ENCODE peak calls at places on chromosomes 6 and 20, in five cellular contexts. One of them, this sample, is unnamed.
A peak's percentile ranks its signal among the peaks of the same experiment; 100 is the strongest.

GRCh38 chr6:19822134-19822533 is 15.0 kb upstream of the ID4 start:
- DNase-seq in heart left ventricle: no peak
- DNase-seq in A549: no peak
- DNase-seq in SK-N-SH: no peak
- DNase-seq in HFF-Myc: no peak
- DNase-seq in this sample: no peak

GRCh38 chr20:44700306-44700705 is 14.9 kb upstream of the CCN5 start:
- DNase-seq in HFF-Myc: no peak
- DNase-seq in A549: no peak
- DNase-seq in SK-N-SH: no peak
- DNase-seq in heart left ventricle: peak; percentile 34
- DNase-seq in this sample: no peak

GRCh38 chr20:13333036-13333435 is 112.0 kb downstream of the ISM1 start:
- DNase-seq in heart left ventricle: no peak
- DNase-seq in SK-N-SH: no peak
- DNase-seq in HFF-Myc: no peak
- DNase-seq in A549: no peak
- DNase-seq in this sample: no peak

GRCh38 chr20:6402026-6402425 is 279.2 kb upstream of the FERMT1 start:
- DNase-seq in heart left ventricle: no peak
- DNase-seq in A549: no peak
- DNase-seq in HFF-Myc: peak; percentile 80
- DNase-seq in SK-N-SH: no peak
- DNase-seq in this sample: no peak

GRCh38 chr6:169990095-169991030 is 238.9 kb downstream of the ERMARD start:
- DNase-seq in heart left ventricle: peak; percentile 70
- DNase-seq in HFF-Myc: no peak
- DNase-seq in SK-N-SH: no peak
- DNase-seq in A549: no peak
- DNase-seq in this sample: no peak

GRCh38 chr6:26045046-26045938 is 41.9 kb upstream of the HFE start:
- DNase-seq in HFF-Myc: peak; percentile 97
- DNase-seq in A549: peak; percentile 55
- DNase-seq in SK-N-SH: peak; percentile 77
- DNase-seq in heart left ventricle: peak; percentile 66
- DNase-seq in this sample: no peak

GRCh38 chr6:143328885-143329284 is 121.6 kb downstream of the ADAT2 start:
- DNase-seq in heart left ventricle: no peak
- DNase-seq in HFF-Myc: no peak
- DNase-seq in A549: no peak
- DNase-seq in SK-N-SH: no peak
- DNase-seq in this sample: no peak

GRCh38 chr20:49956689-49957443 is 20.7 kb downstream of the RNF114 start:
- DNase-seq in SK-N-SH: no peak
- DNase-seq in HFF-Myc: no peak
- DNase-seq in heart left ventricle: peak; percentile 73
- DNase-seq in A549: no peak
- DNase-seq in this sample: no peak

GRCh38 chr6:71457883-71458282 is 169.3 kb downstream of the OGFRL1 start:
- DNase-seq in HFF-Myc: no peak
- DNase-seq in heart left ventricle: no peak
- DNase-seq in A549: no peak
- DNase-seq in SK-N-SH: no peak
- DNase-seq in this sample: no peak

GRCh38 chr20:684676-685319 is 9.2 kb upstream of the SCRT2 start:
- DNase-seq in SK-N-SH: no peak
- DNase-seq in heart left ventricle: no peak
- DNase-seq in A549: no peak
- DNase-seq in HFF-Myc: no peak
- DNase-seq in this sample: no peak

GRCh38 chr6:75280131-75280855 is 4.3 kb downstream of the TMEM30A start:
- DNase-seq in HFF-Myc: no peak
- DNase-seq in A549: no peak
- DNase-seq in SK-N-SH: no peak
- DNase-seq in heart left ventricle: no peak
- DNase-seq in this sample: no peak

GRCh38 chr6:150025201-150025917 is at the start of gene RAET1L:
- DNase-seq in A549: peak; percentile 50
- DNase-seq in SK-N-SH: no peak
- DNase-seq in heart left ventricle: no peak
- DNase-seq in HFF-Myc: peak; percentile 32
- DNase-seq in this sample: no peak

GRCh38 chr6:81293896-81294295 is 458.6 kb downstream of the TENT5A start:
- DNase-seq in A549: no peak
- DNase-seq in HFF-Myc: no peak
- DNase-seq in heart left ventricle: no peak
- DNase-seq in SK-N-SH: no peak
- DNase-seq in this sample: no peak

GRCh38 chr20:546353-546752 is 2.8 kb upstream of the CSNK2A1 start:
- DNase-seq in SK-N-SH: no peak
- DNase-seq in HFF-Myc: no peak
- DNase-seq in A549: no peak
- DNase-seq in heart left ventricle: no peak
- DNase-seq in this sample: no peak

GRCh38 chr20:61162506-61162905 is 89.6 kb upstream of the CDH4 start:
- DNase-seq in A549: no peak
- DNase-seq in SK-N-SH: no peak
- DNase-seq in heart left ventricle: no peak
- DNase-seq in HFF-Myc: no peak
- DNase-seq in this sample: no peak

GRCh38 chr20:61163027-61163426 is 89.0 kb upstream of the CDH4 start:
- DNase-seq in heart left ventricle: no peak
- DNase-seq in HFF-Myc: no peak
- DNase-seq in SK-N-SH: no peak
- DNase-seq in A549: no peak
- DNase-seq in this sample: no peak

GRCh38 chr20:61159940-61160688 is 91.9 kb upstream of the CDH4 start:
- DNase-seq in SK-N-SH: no peak
- DNase-seq in A549: no peak
- DNase-seq in HFF-Myc: no peak
- DNase-seq in heart left ventricle: no peak
- DNase-seq in this sample: no peak

GRCh38 chr20:61157301-61157700 is 94.8 kb upstream of the CDH4 start:
- DNase-seq in heart left ventricle: no peak
- DNase-seq in HFF-Myc: no peak
- DNase-seq in A549: no peak
- DNase-seq in SK-N-SH: no peak
- DNase-seq in this sample: no peak

GRCh38 chr20:61161649-61162210 is 90.3 kb upstream of the CDH4 start:
- DNase-seq in SK-N-SH: no peak
- DNase-seq in HFF-Myc: no peak
- DNase-seq in heart left ventricle: no peak
- DNase-seq in A549: no peak
- DNase-seq in this sample: no peak
- TF ChIP-seq CTCF in SK-N-SH: no peak
- TF ChIP-seq CTCF in HFF-Myc: no peak
- TF ChIP-seq CTCF in heart left ventricle: no peak
- TF ChIP-seq CTCF in A549: peak; percentile 25
- TF ChIP-seq CTCF in this sample: peak; percentile 14

DNA sequence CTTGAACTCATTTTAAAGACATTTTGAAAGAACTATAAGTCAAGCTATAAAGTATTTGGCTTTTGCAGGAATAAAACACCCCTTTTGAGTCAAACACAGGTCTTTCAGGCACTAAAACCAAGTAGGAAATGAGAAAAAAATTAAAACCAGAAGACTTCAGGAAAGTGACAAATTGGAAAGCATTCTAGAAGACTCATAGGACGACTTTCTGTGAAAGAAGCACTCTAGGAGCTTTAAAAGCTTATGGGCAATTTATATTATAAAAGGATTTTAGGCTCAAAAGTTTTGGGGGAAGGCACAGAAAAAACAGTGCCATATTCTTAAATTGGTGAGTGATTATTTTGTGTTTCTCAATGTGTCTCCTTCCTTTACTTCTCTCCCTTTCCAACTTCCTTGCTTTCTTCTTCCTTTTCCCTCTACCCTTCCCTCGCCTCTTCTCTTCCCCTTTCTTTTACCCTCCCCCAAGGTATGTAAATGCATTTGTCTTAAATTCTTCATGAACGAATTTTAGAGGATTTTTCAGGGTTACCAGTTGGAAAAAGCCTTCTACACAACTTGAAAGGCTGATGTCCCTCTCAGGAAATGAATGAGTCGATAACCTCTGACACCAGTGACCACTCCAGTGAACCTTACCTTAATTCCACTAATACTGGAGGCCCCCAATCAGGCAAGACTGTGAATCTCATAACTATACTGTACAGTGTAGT is 2.7 kb upstream of the LIN28B start:
- DNase-seq in heart left ventricle: no peak
- DNase-seq in A549: no peak
- DNase-seq in HFF-Myc: no peak
- DNase-seq in SK-N-SH: no peak
- DNase-seq in this sample: no peak
- H3K4me3 ChIP-seq in heart left ventricle: no peak overlapping the region
- H3K4me3 ChIP-seq in A549: peak overlapping the region; percentile 30
- H3K4me3 ChIP-seq in HFF-Myc: no peak overlapping the region
- H3K4me3 ChIP-seq in SK-N-SH: no peak overlapping the region
- H3K4me3 ChIP-seq in this sample: no peak overlapping the region

GRCh38 chr6:102118034-102118433 is 724.5 kb downstream of the GRIK2 start:
- DNase-seq in SK-N-SH: no peak
- DNase-seq in heart left ventricle: no peak
- DNase-seq in HFF-Myc: no peak
- DNase-seq in A549: no peak
- DNase-seq in this sample: no peak

GRCh38 chr6:102115911-102116310 is 722.4 kb downstream of the GRIK2 start:
- DNase-seq in SK-N-SH: no peak
- DNase-seq in HFF-Myc: no peak
- DNase-seq in heart left ventricle: no peak
- DNase-seq in A549: no peak
- DNase-seq in this sample: no peak

GRCh38 chr6:102114402-102114801 is 720.9 kb downstream of the GRIK2 start:
- DNase-seq in heart left ventricle: no peak
- DNase-seq in SK-N-SH: no peak
- DNase-seq in HFF-Myc: no peak
- DNase-seq in A549: no peak
- DNase-seq in this sample: no peak
- TF ChIP-seq CTCF in heart left ventricle: no peak
- TF ChIP-seq CTCF in SK-N-SH: peak; percentile 37
- TF ChIP-seq CTCF in HFF-Myc: peak; percentile 22
- TF ChIP-seq CTCF in A549: no peak
- TF ChIP-seq CTCF in this sample: peak; percentile 33

GRCh38 chr20:31740208-31740607 is 1.1 kb downstream of the TPX2 start:
- DNase-seq in heart left ventricle: no peak
- DNase-seq in HFF-Myc: no peak
- DNase-seq in A549: no peak
- DNase-seq in SK-N-SH: peak; percentile 23
- DNase-seq in this sample: peak; percentile 70
- H3K4me3 ChIP-seq in heart left ventricle: no peak overlapping the region
- H3K4me3 ChIP-seq in HFF-Myc: peak overlapping the region; percentile 79
- H3K4me3 ChIP-seq in A549: peak overlapping the region; percentile 57
- H3K4me3 ChIP-seq in SK-N-SH: peak overlapping the region; percentile 68
- H3K4me3 ChIP-seq in this sample: peak overlapping the region; percentile 86

This sample was measured in retinal pigment epithelial cell.